ENCODE peak calls at places on chromosome 10, in seven cellular contexts. R is heart left ventricle, Q is ovary, S is A549, N is H1, B is NB4, K is Panc1. U is an unnamed sample.

GRCh38 chr10:104642311-104643022 is 1.4 kb downstream of the SORCS3 start:
- DNase-seq in R (peak; percentile 30), Q (no peak), S (peak; percentile 46), N (peak; percentile 66), B (no peak), K (no peak), U (peak; percentile 88)

GRCh38 chr10:48776005-48776522 is 91.4 kb downstream of the WDFY4 start:
- DNase-seq in R (no peak), Q (no peak), S (no peak), N (no peak), B (no peak), K (no peak), U (no peak)

GRCh38 chr10:90919683-90920574 is 958 bp downstream of the ANKRD1 start:
- DNase-seq in R (no peak), Q (no peak), S (no peak), N (no peak), B (no peak), K (no peak), U (no peak)

GRCh38 chr10:71641986-71642385 is 77.6 kb downstream of the C10orf105 start:
- DNase-seq in R (no peak), Q (no peak), S (no peak), N (no peak), B (no peak), K (no peak), U (no peak)

GRCh38 chr10:8665322-8665721 is 610.8 kb downstream of the GATA3 start:
- DNase-seq in R (no peak), Q (no peak), S (no peak), N (no peak), B (peak; percentile 30), K (no peak), U (no peak)

GRCh38 chr10:24826022-24826421 is 102.3 kb upstream of the ARHGAP21 start:
- DNase-seq in R (no peak), Q (no peak), S (no peak), N (no peak), B (peak; percentile 1), K (no peak), U (no peak)

GRCh38 chr10:3961082-3961481 is 176.1 kb upstream of the KLF6 start:
- DNase-seq in R (no peak), Q (no peak), S (no peak), N (no peak), B (no peak), K (no peak), U (no peak)

GRCh38 chr10:77798940-77799339 is 127.6 kb downstream of the DLG5 start:
- DNase-seq in R (no peak), Q (no peak), S (no peak), N (no peak), B (no peak), K (no peak), U (no peak)

GRCh38 chr10:26474062-26474461 is 35.9 kb downstream of the APBB1IP start:
- DNase-seq in R (no peak), Q (no peak), S (no peak), N (no peak), B (no peak), K (no peak), U (no peak)

GRCh38 chr10:124740374-124741280 is 3.6 kb downstream of the FAM53B start:
- DNase-seq in R (peak; percentile 75), Q (no peak), S (no peak), N (no peak), B (peak; percentile 84), K (no peak), U (no peak)

GRCh38 chr10:117755615-117756014 is 213.1 kb downstream of the EMX2 start:
- DNase-seq in R (no peak), Q (no peak), S (no peak), N (no peak), B (no peak), K (no peak), U (no peak)

GRCh38 chr10:27537812-27538211 is 33.7 kb downstream of the RAB18 start:
- DNase-seq in R (no peak), Q (no peak), S (no peak), N (no peak), B (no peak), K (no peak), U (no peak)

DNA sequence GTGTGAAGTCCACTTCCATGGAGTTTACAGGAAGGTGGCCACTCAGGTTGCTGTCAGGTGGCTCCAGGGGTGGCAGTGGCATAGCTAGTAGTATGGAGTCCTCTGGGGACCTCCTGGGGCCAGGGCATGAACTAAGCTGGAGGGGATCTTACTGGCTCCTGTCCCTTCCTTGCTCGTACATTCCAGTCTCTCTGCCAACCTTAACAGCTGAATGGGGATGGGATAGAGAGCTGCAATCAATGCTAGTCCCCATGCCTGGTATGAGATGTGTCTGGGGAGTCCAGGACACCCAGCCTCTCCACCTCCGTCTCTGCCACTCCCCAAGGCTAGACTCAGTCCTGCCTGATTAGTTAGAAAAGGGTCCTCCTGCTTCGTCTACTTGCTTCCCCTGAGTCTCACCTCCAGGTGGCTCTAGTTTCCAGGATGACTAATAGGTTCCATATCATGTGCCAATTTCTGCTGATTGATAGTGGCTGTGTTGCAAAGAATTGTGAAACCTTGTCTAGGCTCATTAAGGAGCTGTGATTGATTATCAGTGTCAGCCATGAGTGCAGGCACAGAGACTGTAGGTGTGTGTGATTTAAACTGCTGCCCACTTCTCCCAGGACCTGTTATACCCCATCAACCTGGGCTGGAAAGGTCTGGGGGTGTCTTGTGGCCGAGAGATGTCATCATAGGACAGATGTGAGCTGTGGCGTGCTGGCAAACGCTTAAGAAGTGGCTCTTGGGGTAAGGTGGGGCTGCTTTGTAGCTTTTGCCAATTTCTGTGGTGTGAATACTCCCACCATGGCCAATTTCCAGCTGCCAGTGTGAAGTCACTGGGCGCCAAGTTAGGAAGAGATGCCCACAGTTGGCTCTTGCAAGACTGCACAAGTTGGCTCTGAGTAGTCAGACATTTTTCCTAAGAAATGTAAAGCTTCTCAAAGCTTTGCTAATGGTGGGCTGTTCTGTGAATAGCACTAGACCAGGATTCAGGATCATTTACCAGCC is 59.8 kb downstream of the COL13A1 start:
- DNase-seq in R (no peak), Q (no peak), S (peak; percentile 40), N (no peak), B (peak; percentile 69), K (peak; percentile 89), U (no peak)
- TF ChIP-seq CTCF in R (no peak), Q (no peak), S (peak; percentile 43), N (peak; percentile 51), B (peak; percentile 28), K (no peak), U (no peak)

DNA sequence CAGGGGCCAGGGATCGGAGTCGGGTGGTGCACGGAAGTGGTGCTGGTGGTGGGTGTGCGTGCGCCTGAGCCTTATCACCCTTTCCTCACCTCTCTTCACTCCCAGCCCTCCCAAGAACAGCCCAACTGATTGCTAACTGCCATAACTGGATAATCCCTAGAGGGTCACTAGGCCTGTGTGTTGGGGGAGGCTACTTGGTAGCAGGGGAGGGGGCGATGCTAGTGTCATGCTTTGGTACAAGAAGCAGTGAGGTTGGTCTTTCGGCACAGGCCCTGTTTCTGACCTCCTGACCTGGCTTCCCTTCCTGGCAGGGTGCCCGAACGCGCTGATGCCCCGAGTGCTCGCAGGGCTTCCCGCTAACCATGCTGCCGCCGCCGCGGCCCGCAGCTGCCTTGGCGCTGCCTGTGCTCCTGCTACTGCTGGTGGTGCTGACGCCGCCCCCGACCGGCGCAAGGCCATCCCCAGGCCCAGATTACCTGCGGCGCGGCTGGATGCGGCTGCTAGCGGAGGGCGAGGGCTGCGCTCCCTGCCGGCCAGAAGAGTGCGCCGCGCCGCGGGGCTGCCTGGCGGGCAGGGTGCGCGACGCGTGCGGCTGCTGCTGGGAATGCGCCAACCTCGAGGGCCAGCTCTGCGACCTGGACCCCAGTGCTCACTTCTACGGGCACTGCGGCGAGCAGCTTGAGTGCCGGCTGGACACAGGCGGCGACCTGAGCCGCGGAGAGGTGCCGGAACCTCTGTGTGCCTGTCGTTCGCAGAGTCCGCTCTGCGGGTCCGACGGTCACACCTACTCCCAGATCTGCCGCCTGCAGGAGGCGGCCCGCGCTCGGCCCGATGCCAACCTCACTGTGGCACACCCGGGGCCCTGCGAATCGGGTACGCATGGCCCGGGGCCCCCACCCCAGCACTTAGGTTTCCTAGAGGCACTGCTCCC is 707 bp downstream of the KAZALD1 start:
- DNase-seq in R (peak; percentile 61), Q (peak; percentile 57), S (peak; percentile 71), N (no peak), B (peak; percentile 89), K (no peak), U (peak; percentile 75)
- TF ChIP-seq CTCF in R (peak; percentile 44), Q (peak; percentile 13), S (peak; percentile 74), N (peak; percentile 82), B (peak; percentile 16), K (peak; percentile 95), U (peak; percentile 36)

DNA sequence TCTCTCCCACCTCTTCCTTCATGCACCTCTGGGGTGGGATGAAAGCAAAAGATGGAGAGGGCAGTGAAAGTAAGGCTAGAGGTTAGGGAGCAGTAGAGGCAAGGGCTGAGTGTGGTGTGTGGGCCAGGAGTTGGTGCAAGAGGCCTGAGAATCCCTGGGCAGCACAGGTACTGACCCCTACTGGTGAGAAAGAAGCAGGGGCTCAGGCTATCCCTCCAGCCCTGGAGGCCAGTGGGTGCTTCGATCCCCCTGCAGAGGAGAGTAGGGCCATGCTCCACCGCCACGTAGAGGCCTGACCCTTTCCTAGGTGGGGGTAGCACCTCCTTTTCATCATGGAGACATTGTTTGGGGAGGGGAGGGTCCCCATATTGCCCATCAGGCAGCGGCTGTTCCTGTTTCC is 9.8 kb downstream of the CDHR1 start:
- DNase-seq in R (no peak), Q (no peak), S (no peak), N (no peak), B (peak; percentile 57), K (no peak), U (no peak)
- TF ChIP-seq CTCF in R (no peak), Q (no peak), S (no peak), N (peak; percentile 87), B (peak; percentile 89), K (peak; percentile 73), U (peak; percentile 42)

GRCh38 chr10:86646933-86647332 is 7.4 kb upstream of the OPN4 start:
- DNase-seq in R (no peak), Q (no peak), S (no peak), N (no peak), B (no peak), K (no peak), U (no peak)

GRCh38 chr10:86646532-86646931 is 7.8 kb upstream of the OPN4 start:
- DNase-seq in R (no peak), Q (no peak), S (no peak), N (no peak), B (no peak), K (no peak), U (no peak)

GRCh38 chr10:86642499-86642898 is 11.8 kb upstream of the OPN4 start:
- DNase-seq in R (no peak), Q (no peak), S (peak; percentile 36), N (no peak), B (no peak), K (no peak), U (no peak)

GRCh38 chr10:86645111-86645445 is 9.3 kb upstream of the OPN4 start:
- DNase-seq in R (no peak), Q (no peak), S (no peak), N (no peak), B (no peak), K (no peak), U (no peak)

DNA sequence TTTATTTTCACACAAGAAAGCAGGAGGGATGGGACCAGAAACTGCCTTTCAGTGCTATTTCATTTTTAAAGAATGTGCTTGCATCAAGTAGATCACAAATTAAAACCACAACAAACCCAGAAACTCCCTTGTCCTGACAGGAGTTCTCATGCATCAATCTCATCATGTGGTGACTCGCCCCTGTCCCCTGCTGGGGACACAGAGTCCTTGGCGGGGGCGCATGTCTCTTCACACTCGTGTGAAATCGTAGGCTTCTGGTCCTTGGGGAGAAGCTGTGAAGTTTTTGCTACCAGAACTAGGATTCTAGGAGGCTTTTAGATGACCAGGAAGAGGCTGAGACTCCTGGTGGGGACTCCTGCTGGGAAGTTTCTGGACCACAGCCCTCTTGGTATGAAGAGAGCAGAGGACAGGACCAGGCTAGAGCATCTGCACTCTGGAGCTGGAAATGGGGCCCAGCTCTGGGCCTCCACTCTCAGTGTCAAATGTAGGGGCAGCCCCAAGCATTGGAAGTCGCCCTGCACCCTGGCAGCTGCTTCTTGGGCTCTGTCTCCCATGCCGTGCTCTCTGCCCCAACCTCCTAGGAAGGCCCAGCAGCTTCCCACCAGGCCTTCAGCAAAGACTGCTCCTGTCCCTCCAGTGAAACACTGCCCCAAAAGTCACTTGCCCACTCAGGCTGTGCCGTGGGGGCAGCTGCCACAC is 9.8 kb upstream of the OPN4 start:
- DNase-seq in R (no peak), Q (no peak), S (no peak), N (no peak), B (peak; percentile 41), K (no peak), U (no peak)
- TF ChIP-seq CTCF in R (peak; percentile 9), Q (no peak), S (no peak), N (peak; percentile 54), B (peak; percentile 29), K (no peak), U (no peak)

U was measured in endothelial cell.